ENCODE peak calls at places on chromosomes 12 and 14, in eight cellular contexts. C is cardiac muscle cell, A is right lobe of liver, J is AG09309, F is gastrocnemius medialis, Q is OCI-LY7, U is body of pancreas, P is tibial nerve. I is an unnamed sample.

GRCh38 chr14:101408077-101408831 is 153.0 kb upstream of the DIO3 start:
- DNase-seq in C (peak), A (no peak), J (peak), F (peak), Q (no peak), U (no peak), P (no peak), I (peak)

GRCh38 chr14:105529506-105530445 is 3.4 kb downstream of the TMEM121 start:
- DNase-seq in C (no peak), A (no peak), J (no peak), F (no peak), Q (peak), U (no peak), P (no peak), I (no peak)

GRCh38 chr14:92638266-92638665 is 110.2 kb downstream of the LGMN start:
- DNase-seq in C (no peak), A (no peak), J (no peak), F (no peak), Q (no peak), U (no peak), P (no peak), I (no peak)

GRCh38 chr12:28175098-28175589 is 15.1 kb upstream of the CCDC91 start:
- DNase-seq in C (no peak), A (no peak), J (no peak), F (no peak), Q (no peak), U (no peak), P (no peak), I (no peak)

GRCh38 chr12:115979351-115979750 is 298.1 kb downstream of the MED13L start:
- DNase-seq in C (peak), A (no peak), J (peak), F (no peak), Q (no peak), U (no peak), P (no peak), I (no peak)

GRCh38 chr12:32502693-32503510 is 103.5 kb downstream of the FGD4 start:
- DNase-seq in C (peak), A (peak), J (peak), F (peak), Q (no peak), U (peak), P (no peak), I (peak)

GRCh38 chr12:65823481-65824313 is 586 bp upstream of the HMGA2 start:
- DNase-seq in C (peak), A (peak), J (no peak), F (no peak), Q (no peak), U (peak), P (no peak), I (peak)

GRCh38 chr12:49662998-49663843 is 39.9 kb downstream of the PRPF40B start:
- DNase-seq in C (peak), A (peak), J (peak), F (peak), Q (peak), U (peak), P (no peak), I (peak)

GRCh38 chr14:105889666-105890473 is 363.5 kb downstream of the TMEM121 start:
- DNase-seq in C (no peak), A (peak), J (no peak), F (no peak), Q (no peak), U (peak), P (peak), I (no peak)

GRCh38 chr14:71056168-71056567 is 148.9 kb downstream of the PCNX1 start:
- DNase-seq in C (no peak), A (no peak), J (no peak), F (no peak), Q (no peak), U (no peak), P (no peak), I (no peak)

GRCh38 chr14:68680541-68681051 is 112.3 kb downstream of the ZFP36L1 start:
- DNase-seq in C (peak), A (peak), J (no peak), F (peak), Q (no peak), U (no peak), P (no peak), I (peak)

GRCh38 chr12:23559268-23559753 is 390.2 kb downstream of the SOX5 start:
- DNase-seq in C (no peak), A (no peak), J (no peak), F (no peak), Q (no peak), U (no peak), P (no peak), I (no peak)

GRCh38 chr14:61188936-61189808 is 92.0 kb downstream of the TMEM30B start:
- DNase-seq in C (peak), A (peak), J (no peak), F (peak), Q (no peak), U (peak), P (peak), I (peak)
- TF ChIP-seq CTCF in C (peak), A (peak), J (peak), F (peak), Q (no peak), U (peak), P (peak), I (peak)

GRCh38 chr14:65002586-65003210 is 16.0 kb downstream of the FNTB start:
- DNase-seq in C (peak), A (no peak), J (no peak), F (no peak), Q (no peak), U (no peak), P (no peak), I (peak)
- H3K4me3 ChIP-seq in C (no peak), A (no peak), J (no peak), F (no peak), Q (no peak), U (no peak), P (no peak), I (no peak)

GRCh38 chr12:69570545-69571399 is 14.5 kb upstream of the CCT2 start:
- DNase-seq in C (peak), A (no peak), J (no peak), F (peak), Q (peak), U (peak), P (peak), I (peak)
- TF ChIP-seq CTCF in C (peak), A (peak), J (peak), F (peak), Q (peak), U (peak), P (peak), I (peak)

DNA sequence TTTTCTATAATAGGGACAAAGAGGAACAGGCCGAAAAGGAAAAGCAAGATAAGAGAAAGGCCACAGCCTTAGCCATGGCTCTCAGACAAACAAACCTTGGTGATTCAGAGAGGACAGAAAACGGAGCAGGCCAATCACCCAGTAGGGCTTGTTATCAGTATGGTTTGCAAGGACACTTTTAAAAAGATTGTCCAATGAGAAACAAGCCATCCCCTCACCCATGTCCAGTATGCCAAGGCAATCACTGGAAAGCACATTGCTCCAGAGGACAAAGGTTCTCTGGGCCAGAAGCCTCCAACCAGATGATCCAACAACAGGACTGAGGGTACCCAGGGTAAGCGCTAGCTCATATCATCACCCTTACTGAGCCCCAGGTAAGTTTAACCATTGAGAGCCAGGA is 243.8 kb upstream of the BTG1 start:
- DNase-seq in C (no peak), A (peak), J (no peak), F (no peak), Q (no peak), U (no peak), P (no peak), I (no peak)
- H3K4me3 ChIP-seq in C (no peak), A (no peak), J (no peak), F (no peak), Q (no peak), U (no peak), P (no peak), I (no peak)